ENCODE peak calls at places on chromosomes 11 and 22, in six cellular contexts. One of them, this sample, is unnamed.

GRCh38 chr11:99098751-99099150 is 78.0 kb downstream of the CNTN5 start:
- DNase-seq in NCI-H1694: no peak
- DNase-seq in germinal center: no peak
- DNase-seq in AG08396: no peak
- DNase-seq in CMK: no peak
- DNase-seq in NAMALWA: peak
- DNase-seq in this sample: no peak

GRCh38 chr11:63613517-63614135 is 607 bp downstream of the PLAAT3 start:
- DNase-seq in NCI-H1694: no peak
- DNase-seq in germinal center: peak
- DNase-seq in AG08396: peak
- DNase-seq in CMK: no peak
- DNase-seq in NAMALWA: no peak
- DNase-seq in this sample: no peak

GRCh38 chr11:47184711-47185304 is 1.4 kb downstream of the PACSIN3 start:
- DNase-seq in NCI-H1694: no peak
- DNase-seq in germinal center: no peak
- DNase-seq in AG08396: no peak
- DNase-seq in CMK: no peak
- DNase-seq in NAMALWA: no peak
- DNase-seq in this sample: no peak

GRCh38 chr11:2929880-2930704 is 872 bp upstream of the PHLDA2 start:
- DNase-seq in NCI-H1694: no peak
- DNase-seq in germinal center: peak
- DNase-seq in AG08396: peak
- DNase-seq in CMK: no peak
- DNase-seq in NAMALWA: peak
- DNase-seq in this sample: no peak

GRCh38 chr11:27234043-27234668 is 128.9 kb downstream of the CCDC34 start:
- DNase-seq in NCI-H1694: no peak
- DNase-seq in germinal center: peak
- DNase-seq in AG08396: peak
- DNase-seq in CMK: no peak
- DNase-seq in NAMALWA: peak
- DNase-seq in this sample: no peak

GRCh38 chr11:67033661-67034166 is 10.8 kb downstream of the SYT12 start:
- DNase-seq in NCI-H1694: no peak
- DNase-seq in germinal center: no peak
- DNase-seq in AG08396: peak
- DNase-seq in CMK: no peak
- DNase-seq in NAMALWA: no peak
- DNase-seq in this sample: no peak

GRCh38 chr11:126892781-126893180 is 107.8 kb downstream of the KIRREL3 start:
- DNase-seq in NCI-H1694: no peak
- DNase-seq in germinal center: no peak
- DNase-seq in AG08396: no peak
- DNase-seq in CMK: no peak
- DNase-seq in NAMALWA: no peak
- DNase-seq in this sample: no peak

GRCh38 chr11:12831471-12832202 is 157.4 kb downstream of the TEAD1 start:
- DNase-seq in NCI-H1694: no peak
- DNase-seq in germinal center: no peak
- DNase-seq in AG08396: no peak
- DNase-seq in CMK: no peak
- DNase-seq in NAMALWA: no peak
- DNase-seq in this sample: no peak

GRCh38 chr11:68412593-68413475 is 47.7 kb upstream of the PPP6R3 start:
- DNase-seq in NCI-H1694: no peak
- DNase-seq in germinal center: peak
- DNase-seq in AG08396: peak
- DNase-seq in CMK: no peak
- DNase-seq in NAMALWA: no peak
- DNase-seq in this sample: no peak

GRCh38 chr22:45273452-45274075 is 11.2 kb upstream of the UPK3A start:
- DNase-seq in NCI-H1694: no peak
- DNase-seq in germinal center: no peak
- DNase-seq in AG08396: no peak
- DNase-seq in CMK: no peak
- DNase-seq in NAMALWA: no peak
- DNase-seq in this sample: no peak

GRCh38 chr11:36361901-36362391 is 65.9 kb downstream of the PRR5L start:
- DNase-seq in NCI-H1694: no peak
- DNase-seq in germinal center: no peak
- DNase-seq in AG08396: peak
- DNase-seq in CMK: no peak
- DNase-seq in NAMALWA: no peak
- DNase-seq in this sample: no peak

GRCh38 chr22:39598017-39598965 is 27.7 kb downstream of the CACNA1I start:
- DNase-seq in NCI-H1694: no peak
- DNase-seq in germinal center: peak
- DNase-seq in AG08396: no peak
- DNase-seq in CMK: no peak
- DNase-seq in NAMALWA: peak
- DNase-seq in this sample: peak

GRCh38 chr11:132943325-132943736 is 589.0 kb downstream of the OPCML start:
- DNase-seq in NCI-H1694: no peak
- DNase-seq in germinal center: no peak
- DNase-seq in AG08396: no peak
- DNase-seq in CMK: no peak
- DNase-seq in NAMALWA: no peak
- DNase-seq in this sample: no peak

GRCh38 chr11:85663781-85664560 is 958 bp downstream of the CREBZF start:
- DNase-seq in NCI-H1694: peak
- DNase-seq in germinal center: peak
- DNase-seq in AG08396: peak
- DNase-seq in CMK: peak
- DNase-seq in NAMALWA: peak
- DNase-seq in this sample: peak

GRCh38 chr22:48745842-48746788 is 1081.6 kb downstream of the BRD1 start:
- DNase-seq in NCI-H1694: no peak
- DNase-seq in germinal center: no peak
- DNase-seq in AG08396: no peak
- DNase-seq in CMK: no peak
- DNase-seq in NAMALWA: no peak
- DNase-seq in this sample: no peak

GRCh38 chr22:43289976-43290663 is 53.1 kb downstream of the SCUBE1 start:
- DNase-seq in NCI-H1694: peak
- DNase-seq in germinal center: no peak
- DNase-seq in AG08396: peak
- DNase-seq in CMK: no peak
- DNase-seq in NAMALWA: no peak
- DNase-seq in this sample: no peak

GRCh38 chr11:92826136-92826535 is 143.3 kb upstream of the MTNR1B start:
- DNase-seq in NCI-H1694: no peak
- DNase-seq in germinal center: no peak
- DNase-seq in AG08396: peak
- DNase-seq in CMK: no peak
- DNase-seq in NAMALWA: no peak
- DNase-seq in this sample: no peak

GRCh38 chr11:20226936-20227335 is 66.7 kb upstream of the DBX1 start:
- DNase-seq in NCI-H1694: no peak
- DNase-seq in germinal center: no peak
- DNase-seq in AG08396: no peak
- DNase-seq in CMK: no peak
- DNase-seq in NAMALWA: no peak
- DNase-seq in this sample: no peak

GRCh38 chr22:46693634-46694422 is 44.2 kb downstream of the CERK start:
- DNase-seq in NCI-H1694: peak
- DNase-seq in germinal center: no peak
- DNase-seq in AG08396: no peak
- DNase-seq in CMK: no peak
- DNase-seq in NAMALWA: no peak
- DNase-seq in this sample: no peak

GRCh38 chr11:14041040-14041439 is 78.5 kb downstream of the SPON1 start:
- DNase-seq in NCI-H1694: no peak
- DNase-seq in germinal center: no peak
- DNase-seq in AG08396: peak
- DNase-seq in CMK: no peak
- DNase-seq in NAMALWA: peak
- DNase-seq in this sample: no peak

GRCh38 chr22:25120093-25120561 is 79.5 kb upstream of the CRYBB3 start:
- DNase-seq in NCI-H1694: no peak
- DNase-seq in germinal center: no peak
- DNase-seq in AG08396: no peak
- DNase-seq in CMK: no peak
- DNase-seq in NAMALWA: no peak
- DNase-seq in this sample: no peak

GRCh38 chr11:119190531-119190930 is 5.3 kb downstream of the NHERF4 start:
- DNase-seq in NCI-H1694: no peak
- DNase-seq in germinal center: no peak
- DNase-seq in AG08396: no peak
- DNase-seq in CMK: no peak
- DNase-seq in NAMALWA: no peak
- DNase-seq in this sample: no peak

GRCh38 chr11:31646206-31646605 is 136.6 kb downstream of the ELP4 start:
- DNase-seq in NCI-H1694: no peak
- DNase-seq in germinal center: no peak
- DNase-seq in AG08396: no peak
- DNase-seq in CMK: no peak
- DNase-seq in NAMALWA: no peak
- DNase-seq in this sample: no peak

This sample was measured in effector CD8-positive, alpha-beta T cell.